ENCODE peak calls at places on chromosomes 7 and 10, in seven cellular contexts. U is neuronal stem cell, B is H1, R is mesenchymal stem cell, O is IMR-90, E is H9, Z is trophoblast cell. W is an unnamed sample.

GRCh38 chr10:59668081-59668480 is 41.6 kb downstream of the SLC16A9 start:
- DNase-seq in U (no peak), B (no peak), R (peak; percentile 82), O (no peak), E (no peak), Z (no peak), W (peak; percentile 19)

GRCh38 chr10:63114031-63114814 is 18.9 kb upstream of the NRBF2 start:
- DNase-seq in U (no peak), B (no peak), R (peak; percentile 86), O (peak; percentile 88), E (no peak), Z (peak; percentile 83), W (no peak)

GRCh38 chr7:139479620-139480019 is 3.9 kb downstream of the KLRG2 start:
- DNase-seq in U (no peak), B (no peak), R (no peak), O (no peak), E (no peak), Z (no peak), W (no peak)

GRCh38 chr7:8441106-8441590 is 7.7 kb downstream of the NXPH1 start:
- DNase-seq in U (no peak), B (no peak), R (no peak), O (no peak), E (peak; percentile 32), Z (no peak), W (peak; percentile 33)

GRCh38 chr10:12481956-12482355 is 132.6 kb downstream of the CAMK1D start:
- DNase-seq in U (no peak), B (no peak), R (no peak), O (no peak), E (no peak), Z (no peak), W (no peak)

GRCh38 chr10:131689016-131689415 is 211.8 kb upstream of the PPP2R2D start:
- DNase-seq in U (no peak), B (no peak), R (no peak), O (no peak), E (peak; percentile 68), Z (no peak), W (peak; percentile 60)

GRCh38 chr10:110528224-110528997 is 30.7 kb downstream of the DUSP5 start:
- DNase-seq in U (no peak), B (no peak), R (no peak), O (no peak), E (no peak), Z (no peak), W (no peak)

GRCh38 chr7:80883188-80884025 is 35.4 kb downstream of the SEMA3C start:
- DNase-seq in U (no peak), B (peak; percentile 23), R (peak; percentile 95), O (peak; percentile 98), E (no peak), Z (peak; percentile 96), W (peak; percentile 79)

GRCh38 chr10:124708246-124708779 is 35.9 kb downstream of the FAM53B start:
- DNase-seq in U (no peak), B (no peak), R (peak; percentile 60), O (no peak), E (no peak), Z (no peak), W (no peak)

GRCh38 chr10:37754538-37755323 is 102.7 kb downstream of the ZNF248 start:
- DNase-seq in U (no peak), B (no peak), R (no peak), O (no peak), E (no peak), Z (peak; percentile 20), W (peak; percentile 11)

GRCh38 chr7:81638216-81638615 is 131.6 kb downstream of the HGF start:
- DNase-seq in U (no peak), B (no peak), R (peak; percentile 67), O (peak; percentile 87), E (no peak), Z (no peak), W (no peak)

GRCh38 chr7:64947252-64948000 is 43.4 kb downstream of the ZNF117 start:
- DNase-seq in U (peak; percentile 3), B (no peak), R (no peak), O (no peak), E (peak; percentile 45), Z (no peak), W (no peak)

GRCh38 chr10:121422096-121422495 is 176.1 kb downstream of the FGFR2 start:
- DNase-seq in U (no peak), B (no peak), R (no peak), O (no peak), E (no peak), Z (no peak), W (no peak)

GRCh38 chr7:118040562-118040961 is 143.4 kb upstream of the LSM8 start:
- DNase-seq in U (no peak), B (no peak), R (no peak), O (no peak), E (no peak), Z (no peak), W (no peak)

DNA sequence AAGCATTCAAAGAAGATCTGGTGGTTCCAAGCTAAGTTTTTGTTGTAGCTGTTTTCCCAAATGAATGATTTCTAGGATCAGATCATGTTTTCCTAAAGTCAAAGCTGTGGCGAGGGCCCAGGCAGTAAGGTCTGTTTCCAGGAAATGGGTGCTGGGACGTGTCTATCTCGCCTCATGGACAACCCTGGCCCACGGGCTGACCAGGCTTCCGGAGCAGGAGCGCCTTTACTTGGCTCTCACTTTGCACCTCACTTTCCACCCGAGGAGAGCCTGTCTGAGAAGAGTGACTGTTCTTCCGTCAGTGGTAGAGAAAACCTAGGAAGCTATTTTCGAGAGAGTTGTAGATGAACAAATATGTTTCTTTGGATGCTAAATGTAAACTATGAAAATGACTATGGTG is 66.4 kb downstream of the VWC2 start:
- DNase-seq in U (no peak), B (no peak), R (no peak), O (no peak), E (no peak), Z (no peak), W (no peak)
- H3K4ac ChIP-seq in U (no peak overlapping the region), B (no peak overlapping the region), R (no peak overlapping the region), O (no peak overlapping the region), E (no peak overlapping the region), Z (no peak overlapping the region), W (no peak overlapping the region)

DNA sequence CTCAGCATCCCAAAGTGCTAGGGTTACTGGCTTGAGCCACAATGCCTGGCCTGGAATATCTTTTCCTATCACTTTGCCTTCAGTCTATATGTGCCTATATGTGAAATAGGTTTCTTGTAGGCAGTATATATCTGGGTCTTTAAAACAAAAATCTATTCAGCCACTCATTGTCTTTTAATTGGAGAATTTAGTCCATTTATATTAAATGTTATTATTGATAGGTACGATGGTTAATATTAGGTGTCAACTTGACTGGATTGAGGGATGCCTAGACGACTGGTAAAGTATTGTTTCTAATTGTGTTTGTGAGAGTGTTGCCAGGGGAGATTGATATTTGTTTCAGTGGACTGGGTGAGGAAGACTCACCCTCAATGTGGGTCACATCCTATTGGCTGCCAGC is 73.4 kb downstream of the FBXL13 start:
- DNase-seq in U (no peak), B (no peak), R (no peak), O (no peak), E (no peak), Z (no peak), W (no peak)
- H3K4ac ChIP-seq in U (no peak overlapping the region), B (no peak overlapping the region), R (no peak overlapping the region), O (no peak overlapping the region), E (no peak overlapping the region), Z (no peak overlapping the region), W (no peak overlapping the region)

GRCh38 chr7:47331179-47331565 is 250.7 kb downstream of the TNS3 start:
- DNase-seq in U (no peak), B (no peak), R (no peak), O (no peak), E (no peak), Z (no peak), W (no peak)
- H3K4ac ChIP-seq in U (no peak overlapping the region), B (no peak overlapping the region), R (no peak overlapping the region), O (no peak overlapping the region), E (no peak overlapping the region), Z (no peak overlapping the region), W (no peak overlapping the region)

GRCh38 chr10:95506056-95506737 is 55.0 kb downstream of the SORBS1 start:
- DNase-seq in U (no peak), B (no peak), R (no peak), O (no peak), E (no peak), Z (no peak), W (no peak)
- H3K4ac ChIP-seq in U (no peak overlapping the region), B (no peak overlapping the region), R (no peak overlapping the region), O (no peak overlapping the region), E (no peak overlapping the region), Z (no peak overlapping the region), W (no peak overlapping the region)

GRCh38 chr7:114269714-114270113 is 144.9 kb upstream of the FOXP2 start:
- DNase-seq in U (no peak), B (no peak), R (no peak), O (no peak), E (no peak), Z (no peak), W (no peak)

GRCh38 chr7:114263219-114263618 is 151.4 kb upstream of the FOXP2 start:
- DNase-seq in U (no peak), B (no peak), R (no peak), O (no peak), E (no peak), Z (no peak), W (no peak)

DNA sequence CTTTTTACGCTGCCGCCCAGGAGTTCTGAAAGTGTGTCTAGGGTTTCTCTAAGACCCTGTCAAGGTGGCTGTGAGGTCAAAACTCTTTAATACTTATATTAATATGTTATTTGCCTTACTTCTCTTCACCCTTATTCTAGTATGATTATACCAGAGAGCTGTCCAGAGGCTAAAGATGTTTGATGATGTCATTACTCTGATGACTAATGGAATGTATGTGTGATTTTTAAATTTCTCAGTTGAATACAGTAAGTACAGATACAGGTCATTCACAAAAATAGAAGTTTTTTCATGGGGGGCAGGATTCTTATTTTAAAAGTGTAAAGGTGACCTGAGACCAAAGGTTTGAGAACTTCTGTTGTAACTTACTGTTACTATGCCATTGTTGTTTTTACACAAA is 150.6 kb upstream of the FOXP2 start:
- DNase-seq in U (no peak), B (no peak), R (no peak), O (peak; percentile 15), E (no peak), Z (no peak), W (no peak)
- H3K4ac ChIP-seq in U (no peak overlapping the region), B (no peak overlapping the region), R (no peak overlapping the region), O (no peak overlapping the region), E (no peak overlapping the region), Z (no peak overlapping the region), W (no peak overlapping the region)